ENCODE peak calls at places on chromosome 14, in seven cellular contexts. G is psoas muscle, Q is LNCaP clone FGC, X is BJ, U is astrocyte of the spinal cord, A is PC-9, O is heart right ventricle. Z is an unnamed sample.

GRCh38 chr14:49975799-49976198 is 82.9 kb downstream of the ARF6 start:
- DNase-seq in A (peak; percentile 84), O (no peak), X (no peak), G (no peak), Q (no peak), U (no peak), Z (no peak)

GRCh38 chr14:65168840-65169239 is 66.5 kb upstream of the MAX start:
- DNase-seq in G (no peak), X (no peak), O (no peak), Q (no peak), A (no peak), U (no peak), Z (no peak)

GRCh38 chr14:32727827-32728226 is 210.9 kb upstream of the NPAS3 start:
- DNase-seq in X (no peak), Q (no peak), O (no peak), A (no peak), G (no peak), U (no peak), Z (no peak)

GRCh38 chr14:74604157-74604556 is 7.9 kb downstream of the LTBP2 start:
- DNase-seq in X (no peak), Q (no peak), G (no peak), A (no peak), U (no peak), O (no peak), Z (no peak)

GRCh38 chr14:60396718-60397343 is 89.0 kb downstream of the C14orf39 start:
- DNase-seq in G (no peak), O (no peak), U (peak; percentile 2), X (peak; percentile 6), A (no peak), Q (no peak), Z (no peak)

GRCh38 chr14:77014004-77014604 is 14.4 kb downstream of the IRF2BPL start:
- DNase-seq in A (peak; percentile 42), O (peak; percentile 80), U (no peak), G (no peak), X (no peak), Q (no peak), Z (peak; percentile 32)

GRCh38 chr14:90408713-90409112 is 11.9 kb downstream of the CALM1 start:
- DNase-seq in U (peak; percentile 19), X (no peak), A (no peak), Q (no peak), O (no peak), G (no peak), Z (no peak)

GRCh38 chr14:81625343-81625742 is 91.7 kb upstream of the SEL1L start:
- DNase-seq in Q (peak; percentile 32), X (no peak), A (no peak), U (no peak), O (no peak), G (no peak), Z (no peak)

GRCh38 chr14:100617715-100618693 is 30.8 kb upstream of the BEGAIN start:
- DNase-seq in X (no peak), O (no peak), Q (no peak), G (no peak), A (no peak), U (peak; percentile 20), Z (no peak)

GRCh38 chr14:88029500-88029899 is 24.6 kb downstream of the GPR65 start:
- DNase-seq in Q (no peak), O (no peak), G (no peak), A (no peak), X (no peak), U (no peak), Z (no peak)

GRCh38 chr14:47278233-47278842 is 397.1 kb downstream of the MDGA2 start:
- DNase-seq in G (no peak), O (peak; percentile 10), U (peak; percentile 28), A (no peak), X (no peak), Q (peak; percentile 3), Z (peak; percentile 64)

GRCh38 chr14:90301580-90302181 is 30.1 kb downstream of the NRDE2 start:
- DNase-seq in U (peak; percentile 67), A (peak; percentile 42), X (no peak), Q (peak; percentile 60), G (no peak), O (no peak), Z (peak; percentile 76)

GRCh38 chr14:21106506-21107359 is 5.9 kb downstream of the TMEM253 start:
- DNase-seq in A (peak; percentile 55), Q (no peak), X (no peak), O (peak; percentile 86), G (peak; percentile 78), U (peak; percentile 77), Z (peak; percentile 69)

GRCh38 chr14:61362072-61362750 is 40.8 kb downstream of the PRKCH start:
- DNase-seq in X (no peak), Q (no peak), G (no peak), U (no peak), A (peak; percentile 48), O (no peak), Z (no peak)

GRCh38 chr14:67018720-67019119 is 170.5 kb upstream of the GARIN2 start:
- DNase-seq in X (no peak), A (no peak), U (no peak), G (no peak), O (no peak), Q (no peak), Z (no peak)

GRCh38 chr14:100819829-100820475 is 6.0 kb upstream of the MEG3 start:
- DNase-seq in A (no peak), X (no peak), G (no peak), U (no peak), Q (no peak), O (no peak), Z (no peak)

GRCh38 chr14:61323970-61324369 is 2.6 kb downstream of the PRKCH start:
- DNase-seq in A (no peak), Q (no peak), U (no peak), X (no peak), G (no peak), O (no peak), Z (no peak)

GRCh38 chr14:58151701-58152568 is at the start of gene ARMH4:
- DNase-seq in O (peak; percentile 85), A (peak; percentile 60), G (peak; percentile 81), U (peak; percentile 82), Q (no peak), X (peak; percentile 17), Z (peak; percentile 81)

GRCh38 chr14:71403673-71404072 is 496.4 kb downstream of the PCNX1 start:
- DNase-seq in A (no peak), O (no peak), U (peak; percentile 36), Q (peak; percentile 55), G (no peak), X (no peak), Z (no peak)
- TF ChIP-seq CTCF in A (no peak), O (no peak), U (peak; percentile 9), Q (peak; percentile 33), G (no peak), X (peak; percentile 11), Z (no peak)

DNA sequence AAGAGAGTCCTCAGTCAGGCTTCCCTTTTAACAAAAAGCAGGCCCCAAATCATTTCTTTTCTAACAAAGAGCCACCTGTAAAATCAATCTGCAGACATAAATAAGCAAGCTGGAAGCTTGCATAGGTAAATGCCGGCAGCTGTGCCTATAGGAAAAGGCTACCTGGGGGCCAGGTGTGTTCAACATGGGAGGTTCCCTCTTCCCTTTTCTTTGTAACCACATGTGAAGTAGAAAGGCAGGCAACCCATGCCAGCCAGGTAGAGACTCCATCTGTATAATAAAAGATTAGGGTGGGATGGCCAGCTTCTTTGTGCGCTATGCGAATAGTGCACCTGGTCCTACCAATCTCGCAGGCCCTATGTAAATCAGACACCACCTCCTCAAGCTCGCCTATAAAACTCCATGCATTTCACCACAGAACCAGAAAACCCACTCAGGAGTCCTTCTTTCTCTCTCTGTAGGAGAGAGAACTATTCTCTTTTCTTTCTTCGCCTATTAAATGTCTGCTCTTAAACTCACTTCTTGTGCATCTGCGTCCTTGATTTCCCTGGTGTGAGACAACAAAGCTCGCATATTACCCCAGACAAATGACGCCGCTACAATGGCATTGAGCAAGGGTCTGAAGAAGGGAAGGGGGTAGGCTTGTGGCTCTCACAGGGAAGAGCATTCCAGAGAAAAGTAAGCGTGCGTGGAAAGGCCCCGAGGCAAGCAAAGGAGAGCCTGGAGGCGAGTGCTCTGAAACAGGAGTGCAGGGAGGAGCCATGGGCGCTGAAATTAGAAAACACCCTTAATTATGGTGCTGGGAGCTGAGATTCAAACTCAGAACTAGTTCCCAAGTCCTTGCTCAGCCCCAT is 67.2 kb downstream of the TTC9 start:
- DNase-seq in A (no peak), O (no peak), U (no peak), Q (no peak), G (no peak), X (no peak), Z (no peak)
- H3K4me3 ChIP-seq in A (no peak overlapping the region), O (no peak overlapping the region), U (no peak overlapping the region), Q (no peak overlapping the region), G (no peak overlapping the region), X (no peak overlapping the region), Z (no peak overlapping the region)

GRCh38 chr14:24297190-24297964 is 2.2 kb downstream of the DHRS1 start:
- DNase-seq in A (no peak), U (no peak), O (no peak), X (no peak), G (no peak), Q (no peak), Z (peak; percentile 40)

GRCh38 chr14:24298892-24299254 is 707 bp downstream of the DHRS1 start:
- DNase-seq in O (no peak), A (peak; percentile 73), U (peak; percentile 54), G (no peak), X (no peak), Q (no peak), Z (peak; percentile 14)

GRCh38 chr14:24296341-24297157 is 3.0 kb downstream of the DHRS1 start:
- DNase-seq in U (peak; percentile 91), Q (no peak), G (peak; percentile 56), A (peak; percentile 58), O (peak; percentile 54), X (peak; percentile 49), Z (peak; percentile 89)

GRCh38 chr14:24300326-24300980 is 803 bp downstream of the NOP9 start:
- DNase-seq in O (no peak), U (no peak), G (no peak), A (no peak), X (no peak), Q (no peak), Z (no peak)

DNA sequence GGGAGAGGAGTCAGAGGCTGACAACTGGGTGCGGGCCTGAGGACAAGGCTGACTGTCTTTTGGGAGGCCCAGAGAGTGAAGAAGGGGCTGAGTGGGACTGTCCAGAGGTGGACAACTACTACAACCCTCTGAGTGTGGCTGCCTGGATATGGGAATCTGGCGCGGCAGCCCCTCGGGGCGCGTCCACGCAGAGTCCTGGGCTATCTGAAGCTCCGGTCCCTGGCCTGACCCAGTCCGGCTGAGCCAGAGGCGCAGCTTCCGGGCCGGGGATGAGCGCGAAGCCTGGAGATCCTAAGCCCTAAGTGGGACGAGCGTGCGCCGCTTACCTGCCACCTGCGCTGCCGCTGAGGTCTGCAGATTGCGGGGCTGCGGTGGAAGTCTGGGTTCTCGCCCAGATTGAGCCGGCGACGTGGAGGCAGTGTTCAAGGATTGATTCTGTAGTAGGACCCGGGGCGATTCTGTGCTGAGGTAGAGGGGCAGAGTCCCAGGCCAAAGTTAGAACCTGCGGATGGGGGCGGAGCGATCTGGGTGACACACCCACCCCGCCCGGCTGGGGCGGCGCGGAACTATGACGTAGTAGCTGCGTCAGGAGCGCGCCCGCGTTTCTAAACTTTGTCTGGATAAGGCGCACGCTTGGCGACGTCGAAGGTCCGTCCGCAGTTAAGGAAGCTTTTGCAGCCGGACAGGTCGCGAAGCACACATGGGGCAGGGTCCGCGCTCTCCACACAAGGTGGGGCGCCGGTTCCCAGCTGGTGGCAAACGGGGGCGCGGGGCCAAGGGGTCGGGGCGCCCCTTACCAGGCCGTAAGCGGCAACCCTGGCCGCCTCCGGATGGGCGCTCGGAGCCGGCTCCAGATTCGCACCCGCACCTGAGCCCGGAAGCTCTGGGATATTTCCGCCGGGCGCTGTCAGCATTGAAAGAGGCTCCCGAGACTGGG is at the start of the genes DHRS1 and NOP9:
- DNase-seq in U (peak; percentile 89), Q (peak; percentile 76), X (peak; percentile 32), A (peak; percentile 68), G (peak; percentile 91), O (peak; percentile 91), Z (peak; percentile 90)
- TF ChIP-seq CTCF in U (no peak), Q (no peak), X (no peak), A (no peak), G (no peak), O (no peak), Z (no peak)

GRCh38 chr14:95495538-95496025 is 20.9 kb downstream of the SYNE3 start:
- DNase-seq in O (no peak), X (no peak), U (no peak), Q (no peak), A (no peak), G (no peak), Z (peak; percentile 68)
- H3K4me3 ChIP-seq in O (no peak overlapping the region), X (no peak overlapping the region), U (no peak overlapping the region), Q (no peak overlapping the region), A (no peak overlapping the region), G (no peak overlapping the region), Z (no peak overlapping the region)